ENCODE peak calls at places on chromosomes 2 and 18, in five cellular contexts. One of them, this sample, is unnamed.

GRCh38 chr2:84424152-84424551 is 34.9 kb downstream of the SUCLG1 start:
- DNase-seq in A549: peak; percentile 19
- DNase-seq in HCT116: no peak
- DNase-seq in HepG2: no peak
- DNase-seq in GM12878: no peak
- DNase-seq in this sample: peak; percentile 25

GRCh38 chr2:138722316-138722715 is 57.9 kb downstream of the NXPH2 start:
- DNase-seq in A549: no peak
- DNase-seq in HCT116: no peak
- DNase-seq in HepG2: no peak
- DNase-seq in GM12878: no peak
- DNase-seq in this sample: no peak

GRCh38 chr18:77666613-77667012 is 417.0 kb downstream of the GALR1 start:
- DNase-seq in A549: no peak
- DNase-seq in HCT116: no peak
- DNase-seq in HepG2: no peak
- DNase-seq in GM12878: no peak
- DNase-seq in this sample: no peak

GRCh38 chr2:86706220-86706619 is 13.9 kb upstream of the RMND5A start:
- DNase-seq in A549: no peak
- DNase-seq in HCT116: no peak
- DNase-seq in HepG2: peak; percentile 47
- DNase-seq in GM12878: no peak
- DNase-seq in this sample: no peak

GRCh38 chr2:55048514-55048924 is 1.7 kb downstream of the RTN4 start:
- DNase-seq in A549: peak; percentile 71
- DNase-seq in HCT116: peak; percentile 27
- DNase-seq in HepG2: peak; percentile 58
- DNase-seq in GM12878: no peak
- DNase-seq in this sample: peak; percentile 76

GRCh38 chr2:67256892-67257291 is 140.2 kb upstream of the ETAA1 start:
- DNase-seq in A549: no peak
- DNase-seq in HCT116: no peak
- DNase-seq in HepG2: no peak
- DNase-seq in GM12878: no peak
- DNase-seq in this sample: no peak

GRCh38 chr2:73133566-73134227 is 20.9 kb upstream of the RAB11FIP5 start:
- DNase-seq in A549: no peak
- DNase-seq in HCT116: no peak
- DNase-seq in HepG2: no peak
- DNase-seq in GM12878: no peak
- DNase-seq in this sample: peak; percentile 33

GRCh38 chr2:152542995-152543481 is 174.2 kb downstream of the PRPF40A start:
- DNase-seq in A549: peak; percentile 69
- DNase-seq in HCT116: peak; percentile 41
- DNase-seq in HepG2: peak; percentile 94
- DNase-seq in GM12878: no peak
- DNase-seq in this sample: peak; percentile 93

GRCh38 chr2:8886876-8887275 is 49.5 kb upstream of the KIDINS220 start:
- DNase-seq in A549: no peak
- DNase-seq in HCT116: no peak
- DNase-seq in HepG2: no peak
- DNase-seq in GM12878: no peak
- DNase-seq in this sample: no peak

GRCh38 chr2:136075466-136075865 is 42.5 kb downstream of the CXCR4 start:
- DNase-seq in A549: no peak
- DNase-seq in HCT116: no peak
- DNase-seq in HepG2: no peak
- DNase-seq in GM12878: no peak
- DNase-seq in this sample: no peak

GRCh38 chr2:43224571-43225092 is 1.8 kb downstream of the ZFP36L2 start:
- DNase-seq in A549: peak; percentile 70
- DNase-seq in HCT116: no peak
- DNase-seq in HepG2: no peak
- DNase-seq in GM12878: no peak
- DNase-seq in this sample: no peak

GRCh38 chr2:239532859-239533258 is 132.0 kb upstream of the HDAC4 start:
- DNase-seq in A549: no peak
- DNase-seq in HCT116: no peak
- DNase-seq in HepG2: no peak
- DNase-seq in GM12878: no peak
- DNase-seq in this sample: no peak

GRCh38 chr2:199602271-199602895 is 144.6 kb upstream of the SATB2 start:
- DNase-seq in A549: peak; percentile 49
- DNase-seq in HCT116: peak; percentile 59
- DNase-seq in HepG2: peak; percentile 19
- DNase-seq in GM12878: no peak
- DNase-seq in this sample: no peak

GRCh38 chr2:118145207-118145606 is 56.9 kb downstream of the INSIG2 start:
- DNase-seq in A549: no peak
- DNase-seq in HCT116: no peak
- DNase-seq in HepG2: no peak
- DNase-seq in GM12878: no peak
- DNase-seq in this sample: no peak

GRCh38 chr2:17573085-17573805 is 32.7 kb downstream of the VSNL1 start:
- DNase-seq in A549: no peak
- DNase-seq in HCT116: no peak
- DNase-seq in HepG2: peak; percentile 52
- DNase-seq in GM12878: no peak
- DNase-seq in this sample: no peak

GRCh38 chr2:9440058-9440727 is 16.7 kb downstream of the CPSF3 start:
- DNase-seq in A549: no peak
- DNase-seq in HCT116: no peak
- DNase-seq in HepG2: no peak
- DNase-seq in GM12878: no peak
- DNase-seq in this sample: no peak

GRCh38 chr18:39841133-39842041 is 2113.6 kb upstream of the PIK3C3 start:
- DNase-seq in A549: peak; percentile 62
- DNase-seq in HCT116: peak; percentile 28
- DNase-seq in HepG2: peak; percentile 60
- DNase-seq in GM12878: no peak
- DNase-seq in this sample: peak; percentile 76

GRCh38 chr2:229543176-229543873 is 171.0 kb downstream of the DNER start:
- DNase-seq in A549: no peak
- DNase-seq in HCT116: no peak
- DNase-seq in HepG2: no peak
- DNase-seq in GM12878: no peak
- DNase-seq in this sample: no peak

GRCh38 chr2:75608684-75609333 is 37.8 kb upstream of the MRPL19 start:
- DNase-seq in A549: peak; percentile 53
- DNase-seq in HCT116: peak; percentile 24
- DNase-seq in HepG2: peak; percentile 79
- DNase-seq in GM12878: no peak
- DNase-seq in this sample: peak; percentile 60

GRCh38 chr2:230942371-230942770 is 17.3 kb upstream of the GPR55 start:
- DNase-seq in A549: no peak
- DNase-seq in HCT116: no peak
- DNase-seq in HepG2: no peak
- DNase-seq in GM12878: no peak
- DNase-seq in this sample: no peak

GRCh38 chr18:74694436-74694835 is 96.8 kb downstream of the ZNF407 start:
- DNase-seq in A549: no peak
- DNase-seq in HCT116: no peak
- DNase-seq in HepG2: no peak
- DNase-seq in GM12878: no peak
- DNase-seq in this sample: no peak

GRCh38 chr18:35695803-35696202 is 114.3 kb downstream of the GALNT1 start:
- DNase-seq in A549: no peak
- DNase-seq in HCT116: no peak
- DNase-seq in HepG2: no peak
- DNase-seq in GM12878: no peak
- DNase-seq in this sample: no peak

GRCh38 chr2:128309341-128310093 is 9.2 kb downstream of the HS6ST1 start:
- DNase-seq in A549: no peak
- DNase-seq in HCT116: no peak
- DNase-seq in HepG2: peak; percentile 97
- DNase-seq in GM12878: no peak
- DNase-seq in this sample: no peak

GRCh38 chr18:78986018-78986481 is 6.4 kb downstream of the SALL3 start:
- DNase-seq in A549: peak; percentile 21
- DNase-seq in HCT116: peak; percentile 10
- DNase-seq in HepG2: peak; percentile 17
- DNase-seq in GM12878: no peak
- DNase-seq in this sample: peak; percentile 8

GRCh38 chr2:28603821-28604220 is 108.0 kb downstream of the PLB1 start:
- DNase-seq in A549: no peak
- DNase-seq in HCT116: no peak
- DNase-seq in HepG2: no peak
- DNase-seq in GM12878: no peak
- DNase-seq in this sample: no peak

GRCh38 chr2:111686994-111687393 is 197.0 kb downstream of the ANAPC1 start:
- DNase-seq in A549: no peak
- DNase-seq in HCT116: no peak
- DNase-seq in HepG2: no peak
- DNase-seq in GM12878: no peak
- DNase-seq in this sample: no peak

GRCh38 chr18:48666613-48667012 is 127.8 kb downstream of the CTIF start:
- DNase-seq in A549: no peak
- DNase-seq in HCT116: no peak
- DNase-seq in HepG2: no peak
- DNase-seq in GM12878: no peak
- DNase-seq in this sample: no peak

GRCh38 chr2:160110674-160111239 is 48.3 kb upstream of the PLA2R1 start:
- DNase-seq in A549: no peak
- DNase-seq in HCT116: no peak
- DNase-seq in HepG2: no peak
- DNase-seq in GM12878: no peak
- DNase-seq in this sample: no peak

GRCh38 chr2:219549619-219550018 is 5.8 kb downstream of the TMEM198 start:
- DNase-seq in A549: no peak
- DNase-seq in HCT116: no peak
- DNase-seq in HepG2: no peak
- DNase-seq in GM12878: no peak
- DNase-seq in this sample: no peak

GRCh38 chr2:234679766-234680687 is 183.1 kb upstream of the ARL4C start:
- DNase-seq in A549: peak; percentile 91
- DNase-seq in HCT116: peak; percentile 90
- DNase-seq in HepG2: peak; percentile 98
- DNase-seq in GM12878: no peak
- DNase-seq in this sample: peak; percentile 93

GRCh38 chr2:218895758-218896500 is 15.3 kb downstream of the WNT10A start:
- DNase-seq in A549: no peak
- DNase-seq in HCT116: no peak
- DNase-seq in HepG2: no peak
- DNase-seq in GM12878: peak; percentile 60
- DNase-seq in this sample: no peak

GRCh38 chr2:183164111-183165015 is 40.1 kb downstream of the NUP35 start:
- DNase-seq in A549: no peak
- DNase-seq in HCT116: no peak
- DNase-seq in HepG2: no peak
- DNase-seq in GM12878: no peak
- DNase-seq in this sample: no peak

GRCh38 chr2:126634273-126634861 is 21.6 kb upstream of the GYPC start:
- DNase-seq in A549: peak; percentile 23
- DNase-seq in HCT116: peak; percentile 4
- DNase-seq in HepG2: no peak
- DNase-seq in GM12878: no peak
- DNase-seq in this sample: no peak

GRCh38 chr2:239768907-239769573 is 256.1 kb downstream of the NDUFA10 start:
- DNase-seq in A549: no peak
- DNase-seq in HCT116: no peak
- DNase-seq in HepG2: no peak
- DNase-seq in GM12878: no peak
- DNase-seq in this sample: no peak

GRCh38 chr18:36590621-36591580 is 237.9 kb downstream of the TPGS2 start:
- DNase-seq in A549: no peak
- DNase-seq in HCT116: no peak
- DNase-seq in HepG2: no peak
- DNase-seq in GM12878: no peak
- DNase-seq in this sample: no peak

GRCh38 chr18:66752733-66753132 is 148.8 kb upstream of the CDH19 start:
- DNase-seq in A549: no peak
- DNase-seq in HCT116: no peak
- DNase-seq in HepG2: no peak
- DNase-seq in GM12878: no peak
- DNase-seq in this sample: no peak

GRCh38 chr18:3782901-3783300 is 332.9 kb downstream of the TGIF1 start:
- DNase-seq in A549: no peak
- DNase-seq in HCT116: no peak
- DNase-seq in HepG2: no peak
- DNase-seq in GM12878: no peak
- DNase-seq in this sample: no peak

GRCh38 chr2:215749092-215749957 is 264.0 kb downstream of the MREG start:
- DNase-seq in A549: peak; percentile 41
- DNase-seq in HCT116: no peak
- DNase-seq in HepG2: peak; percentile 91
- DNase-seq in GM12878: no peak
- DNase-seq in this sample: no peak

GRCh38 chr2:190968522-190968921 is 45.4 kb downstream of the STAT1 start:
- DNase-seq in A549: no peak
- DNase-seq in HCT116: no peak
- DNase-seq in HepG2: no peak
- DNase-seq in GM12878: no peak
- DNase-seq in this sample: no peak
- TF ChIP-seq MAX in A549: no peak
- TF ChIP-seq MAX in HCT116: no peak
- TF ChIP-seq MAX in HepG2: no peak
- TF ChIP-seq MAX in GM12878: no peak
- TF ChIP-seq MAX in this sample: no peak

GRCh38 chr2:134132487-134132857 is 121.4 kb upstream of the MGAT5 start:
- DNase-seq in A549: no peak
- DNase-seq in HCT116: no peak
- DNase-seq in HepG2: peak; percentile 80
- DNase-seq in GM12878: no peak
- DNase-seq in this sample: peak; percentile 73
- H3K4me2 ChIP-seq in A549: no peak overlapping the region
- H3K4me2 ChIP-seq in HCT116: no peak overlapping the region
- H3K4me2 ChIP-seq in HepG2: peak overlapping the region; percentile 13
- H3K4me2 ChIP-seq in GM12878: no peak overlapping the region
- H3K4me2 ChIP-seq in this sample: no peak overlapping the region

DNA sequence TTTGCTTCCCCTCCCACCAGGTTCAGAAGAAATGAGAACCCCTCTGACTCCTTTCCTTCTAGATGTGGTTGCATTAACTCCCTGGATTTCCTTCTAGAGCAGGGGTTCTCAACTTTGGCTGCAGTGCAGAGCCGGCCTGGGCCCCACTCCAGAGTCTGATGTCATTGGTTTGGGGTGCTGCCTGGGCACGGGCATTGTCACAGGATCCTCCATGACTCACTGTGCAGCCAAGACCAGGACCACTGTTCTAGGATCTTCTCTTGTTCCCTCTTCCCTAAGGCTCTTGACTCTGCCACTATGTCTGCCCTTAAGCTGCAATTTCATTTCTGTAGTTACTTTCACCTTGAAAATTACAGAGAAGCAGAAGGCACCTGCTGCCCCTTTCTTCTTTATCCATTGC is 31.8 kb downstream of the TBC1D8 start:
- DNase-seq in A549: no peak
- DNase-seq in HCT116: no peak
- DNase-seq in HepG2: no peak
- DNase-seq in GM12878: no peak
- DNase-seq in this sample: no peak
- TF ChIP-seq MAX in A549: no peak
- TF ChIP-seq MAX in HCT116: no peak
- TF ChIP-seq MAX in HepG2: no peak
- TF ChIP-seq MAX in GM12878: no peak
- TF ChIP-seq MAX in this sample: no peak

GRCh38 chr2:122908134-122908533 is 1117.0 kb upstream of the CNTNAP5 start:
- DNase-seq in A549: no peak
- DNase-seq in HCT116: no peak
- DNase-seq in HepG2: no peak
- DNase-seq in GM12878: no peak
- DNase-seq in this sample: no peak
- H3K4me2 ChIP-seq in A549: no peak overlapping the region
- H3K4me2 ChIP-seq in HCT116: no peak overlapping the region
- H3K4me2 ChIP-seq in HepG2: no peak overlapping the region
- H3K4me2 ChIP-seq in GM12878: no peak overlapping the region
- H3K4me2 ChIP-seq in this sample: no peak overlapping the region